ENCODE peak calls at places on chromosomes 12 and 14, in five cellular contexts. O is fibroblast of lung, C is K562, P is HCT116, T is keratinocyte. X is an unnamed sample.

GRCh38 chr14:75911883-75912282 is 69.9 kb downstream of the TGFB3 start:
- DNase-seq in C (no peak), O (no peak), T (no peak), P (no peak), X (peak; percentile 61)

GRCh38 chr12:26192142-26192541 is 3.2 kb upstream of the SSPN start:
- DNase-seq in O (no peak), P (no peak), T (no peak), C (no peak), X (no peak)

GRCh38 chr12:112107306-112107705 is 1.3 kb downstream of the NAA25 start:
- DNase-seq in O (no peak), T (no peak), P (no peak), C (no peak), X (no peak)

GRCh38 chr12:2229661-2230539 is 177.1 kb downstream of the CACNA1C start:
- DNase-seq in O (no peak), T (no peak), C (peak; percentile 23), P (no peak), X (no peak)

GRCh38 chr14:22478670-22479069 is 110.4 kb downstream of the DAD1 start:
- DNase-seq in T (no peak), O (peak; percentile 28), P (no peak), C (no peak), X (peak; percentile 18)

GRCh38 chr14:61621444-61621843 is 73.9 kb upstream of the HIF1A start:
- DNase-seq in P (no peak), T (no peak), C (no peak), O (no peak), X (no peak)

GRCh38 chr14:96265387-96265786 is 9.4 kb downstream of the BDKRB1 start:
- DNase-seq in O (peak; percentile 51), C (no peak), T (no peak), P (no peak), X (no peak)

GRCh38 chr12:32454075-32454474 is 54.7 kb downstream of the FGD4 start:
- DNase-seq in C (no peak), O (peak; percentile 67), T (peak; percentile 62), P (peak; percentile 35), X (peak; percentile 79)

GRCh38 chr14:34733245-34733644 is 18.9 kb upstream of the CFL2 start:
- DNase-seq in O (peak; percentile 15), C (no peak), T (no peak), P (peak; percentile 38), X (peak; percentile 71)

GRCh38 chr12:5567021-5567744 is 135.3 kb downstream of the NTF3 start:
- DNase-seq in C (no peak), O (peak; percentile 20), P (no peak), T (no peak), X (no peak)

DNA sequence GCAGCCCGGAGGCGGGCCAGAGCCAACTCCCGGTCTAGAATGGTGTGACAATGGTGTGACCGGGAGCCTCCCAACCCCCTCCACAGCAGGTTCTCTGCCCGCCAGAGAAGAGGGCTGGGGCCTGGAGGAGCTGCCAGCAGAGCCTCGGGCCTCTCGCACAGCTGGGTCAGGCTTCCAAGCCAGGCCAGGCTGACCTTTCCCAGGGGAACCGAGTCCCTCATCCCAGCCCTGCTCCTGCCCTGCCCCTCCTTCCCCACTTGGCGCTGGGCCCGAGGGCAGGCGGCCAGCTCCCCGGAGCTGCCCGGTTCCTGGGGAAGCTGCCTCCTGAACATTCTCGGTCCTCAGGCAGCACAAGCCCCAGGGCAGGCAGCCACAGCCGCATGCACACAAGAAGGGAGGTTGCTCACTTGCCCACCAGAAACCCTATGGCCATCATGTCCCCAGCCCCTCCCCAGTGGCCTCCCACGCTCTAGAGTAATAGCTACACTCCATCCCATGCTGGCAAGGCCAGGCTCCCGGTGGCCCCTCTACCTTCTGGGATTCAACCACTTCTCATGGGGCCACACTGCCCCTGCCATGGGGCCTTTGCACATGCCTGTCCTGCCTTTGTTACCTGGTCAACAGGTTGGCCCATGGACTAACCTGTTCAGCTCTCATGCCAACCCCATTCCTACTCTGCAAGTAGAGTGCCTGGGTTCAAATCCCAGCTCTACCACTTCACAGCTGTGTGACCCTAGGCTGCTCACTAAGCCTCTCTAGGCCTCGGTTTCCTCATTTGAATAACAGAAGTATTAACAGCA is 98.3 kb downstream of the RFLNA start:
- DNase-seq in O (peak; percentile 92), P (no peak), C (no peak), T (no peak), X (peak; percentile 53)
- H3K27ac ChIP-seq in O (peak overlapping the region; percentile 56), P (peak overlapping the region; percentile 88), C (no peak overlapping the region), T (no peak overlapping the region), X (peak overlapping the region; percentile 96)

GRCh38 chr12:121797937-121798801 is 4.7 kb upstream of the RHOF start:
- DNase-seq in C (peak; percentile 85), T (no peak), O (peak; percentile 74), P (no peak), X (no peak)

GRCh38 chr12:121799175-121799841 is 4.5 kb upstream of the SETD1B start:
- DNase-seq in T (no peak), P (peak; percentile 75), C (peak; percentile 96), O (peak; percentile 89), X (peak; percentile 86)

GRCh38 chr12:121798807-121799174 is 5.0 kb upstream of the SETD1B start:
- DNase-seq in T (no peak), P (no peak), O (no peak), C (no peak), X (no peak)

GRCh38 chr12:121795029-121795977 is 1.8 kb upstream of the RHOF start:
- DNase-seq in C (peak; percentile 94), T (no peak), O (peak; percentile 86), P (peak; percentile 76), X (no peak)

GRCh38 chr12:121796855-121797751 is 3.6 kb upstream of the RHOF start:
- DNase-seq in T (no peak), C (peak; percentile 98), P (peak; percentile 84), O (peak; percentile 89), X (peak; percentile 79)
- TF ChIP-seq CTCF in T (no peak), C (peak; percentile 45), P (no peak), O (peak; percentile 19), X (no peak)

GRCh38 chr14:91088585-91088984 is 25.3 kb upstream of the DGLUCY start:
- DNase-seq in T (no peak), P (no peak), C (no peak), O (no peak), X (no peak)
- TF ChIP-seq EZH2 in T (no peak), P (no peak), C (no peak), O (no peak), X (no peak)

GRCh38 chr14:89911018-89911919 is 43.3 kb downstream of the EFCAB11 start:
- DNase-seq in O (peak; percentile 67), P (no peak), T (no peak), C (no peak), X (peak; percentile 71)
- H3K27ac ChIP-seq in O (peak overlapping the region; percentile 52), P (no peak overlapping the region), T (no peak overlapping the region), C (no peak overlapping the region), X (peak overlapping the region; percentile 92)

GRCh38 chr12:4283512-4284255 is 10.1 kb downstream of the CCND2 start:
- DNase-seq in T (no peak), O (no peak), C (no peak), P (no peak), X (no peak)

GRCh38 chr12:4284306-4284705 is 10.7 kb downstream of the CCND2 start:
- DNase-seq in C (no peak), O (no peak), T (no peak), P (no peak), X (no peak)

GRCh38 chr12:4281173-4281654 is 7.7 kb downstream of the CCND2 start:
- DNase-seq in O (peak; percentile 40), T (no peak), C (no peak), P (no peak), X (no peak)

GRCh38 chr12:4282103-4282891 is 8.7 kb downstream of the CCND2 start:
- DNase-seq in T (no peak), C (no peak), P (no peak), O (no peak), X (no peak)

DNA sequence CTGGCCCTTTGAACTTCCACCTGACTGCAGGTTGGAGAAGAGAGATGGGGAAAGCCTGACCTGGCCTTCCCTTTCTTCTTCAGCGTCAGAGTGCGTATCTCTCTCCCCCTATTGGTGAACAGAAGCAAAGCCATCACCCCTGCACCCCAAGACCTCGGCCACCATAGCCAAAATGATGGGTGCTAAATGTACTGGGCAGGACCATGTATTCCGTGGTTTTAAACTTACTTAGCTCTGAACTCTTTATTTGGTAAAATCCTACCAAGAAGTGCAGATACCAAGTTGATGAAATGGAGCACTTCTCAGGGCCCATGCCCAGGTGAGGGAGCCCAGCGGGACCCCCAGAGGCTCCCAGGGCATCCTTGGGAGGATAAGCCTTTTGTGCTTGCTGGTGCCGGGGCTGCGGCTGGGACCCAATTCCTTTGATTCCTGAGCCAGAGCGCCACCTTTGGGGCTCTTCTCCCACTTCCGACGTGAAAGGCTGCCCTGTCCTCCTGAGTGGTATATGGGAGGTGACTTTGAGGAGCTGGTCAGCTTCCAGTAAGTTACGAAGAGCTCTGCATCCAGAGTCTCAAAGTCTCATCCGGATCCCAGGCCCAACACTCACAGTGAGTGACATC is 9.4 kb downstream of the CCND2 start:
- DNase-seq in P (no peak), T (no peak), O (no peak), C (no peak), X (no peak)
- TF ChIP-seq CTCF in P (no peak), T (peak; percentile 18), O (no peak), C (peak; percentile 29), X (no peak)

GRCh38 chr14:38884109-38884508 is 218.9 kb downstream of the SEC23A start:
- DNase-seq in C (no peak), T (no peak), O (no peak), P (no peak), X (no peak)
- TF ChIP-seq EZH2 in C (no peak), T (no peak), O (no peak), P (no peak), X (no peak)

GRCh38 chr14:55450124-55450523 is 9.7 kb upstream of the TBPL2 start:
- DNase-seq in C (no peak), P (no peak), O (no peak), T (no peak), X (no peak)

GRCh38 chr14:55449116-55449515 is 8.7 kb upstream of the TBPL2 start:
- DNase-seq in P (no peak), O (no peak), C (no peak), T (no peak), X (no peak)

GRCh38 chr14:55446127-55446736 is 5.8 kb upstream of the TBPL2 start:
- DNase-seq in T (no peak), O (peak; percentile 81), P (peak; percentile 76), C (peak; percentile 81), X (peak; percentile 61)

GRCh38 chr14:55446833-55447232 is 6.4 kb upstream of the TBPL2 start:
- DNase-seq in P (peak; percentile 69), O (peak; percentile 67), C (no peak), T (no peak), X (peak; percentile 89)

GRCh38 chr14:55448146-55448614 is 7.8 kb upstream of the TBPL2 start:
- DNase-seq in T (peak; percentile 92), O (peak; percentile 86), P (peak; percentile 100), C (peak; percentile 37), X (peak; percentile 97)
- H3K27ac ChIP-seq in T (peak overlapping the region; percentile 73), O (peak overlapping the region; percentile 63), P (peak overlapping the region; percentile 99), C (no peak overlapping the region), X (peak overlapping the region; percentile 82)

GRCh38 chr14:21262410-21262809 is 6.8 kb downstream of the HNRNPC start:
- DNase-seq in P (no peak), T (no peak), C (no peak), O (no peak), X (no peak)
- TF ChIP-seq CTCF in P (no peak), T (no peak), C (no peak), O (no peak), X (no peak)